ENCODE peak calls at places on chromosomes 5 and 9, in nine cellular contexts. One of them, this sample, is unnamed.

GRCh38 chr5:6812800-6813731 is 99.8 kb downstream of the TENT4A start:
- DNase-seq in H9: no peak
- DNase-seq in brain microvascular endothelial cell: no peak
- DNase-seq in thoracic aorta: peak
- DNase-seq in left ventricle myocardium inferior: no peak
- DNase-seq in ascending aorta: peak
- DNase-seq in CD4-positive, alpha-beta T cell: no peak
- DNase-seq in cardiac fibroblast: peak
- DNase-seq in upper lobe of right lung: no peak
- DNase-seq in this sample: no peak

GRCh38 chr5:133203317-133204305 is 151.8 kb downstream of the HSPA4 start:
- DNase-seq in H9: no peak
- DNase-seq in brain microvascular endothelial cell: no peak
- DNase-seq in thoracic aorta: no peak
- DNase-seq in left ventricle myocardium inferior: no peak
- DNase-seq in ascending aorta: no peak
- DNase-seq in CD4-positive, alpha-beta T cell: no peak
- DNase-seq in cardiac fibroblast: no peak
- DNase-seq in upper lobe of right lung: no peak
- DNase-seq in this sample: no peak

GRCh38 chr5:64229163-64229774 is 63.6 kb downstream of the RNF180 start:
- DNase-seq in H9: no peak
- DNase-seq in brain microvascular endothelial cell: peak
- DNase-seq in thoracic aorta: no peak
- DNase-seq in left ventricle myocardium inferior: no peak
- DNase-seq in ascending aorta: no peak
- DNase-seq in CD4-positive, alpha-beta T cell: no peak
- DNase-seq in cardiac fibroblast: peak
- DNase-seq in upper lobe of right lung: no peak
- DNase-seq in this sample: no peak

GRCh38 chr9:106420511-106420944 is 442.4 kb upstream of the ZNF462 start:
- DNase-seq in H9: no peak
- DNase-seq in brain microvascular endothelial cell: peak
- DNase-seq in thoracic aorta: no peak
- DNase-seq in left ventricle myocardium inferior: no peak
- DNase-seq in ascending aorta: no peak
- DNase-seq in CD4-positive, alpha-beta T cell: no peak
- DNase-seq in cardiac fibroblast: no peak
- DNase-seq in upper lobe of right lung: no peak
- DNase-seq in this sample: no peak

GRCh38 chr5:30325795-30326194 is 867.7 kb upstream of the CDH6 start:
- DNase-seq in H9: no peak
- DNase-seq in brain microvascular endothelial cell: no peak
- DNase-seq in thoracic aorta: no peak
- DNase-seq in left ventricle myocardium inferior: no peak
- DNase-seq in ascending aorta: no peak
- DNase-seq in CD4-positive, alpha-beta T cell: no peak
- DNase-seq in cardiac fibroblast: no peak
- DNase-seq in upper lobe of right lung: no peak
- DNase-seq in this sample: no peak

GRCh38 chr5:88702328-88702727 is 180.7 kb downstream of the MEF2C start:
- DNase-seq in H9: peak
- DNase-seq in brain microvascular endothelial cell: no peak
- DNase-seq in thoracic aorta: no peak
- DNase-seq in left ventricle myocardium inferior: no peak
- DNase-seq in ascending aorta: no peak
- DNase-seq in CD4-positive, alpha-beta T cell: no peak
- DNase-seq in cardiac fibroblast: no peak
- DNase-seq in upper lobe of right lung: no peak
- DNase-seq in this sample: no peak

GRCh38 chr5:141703133-141703561 is 21.1 kb upstream of the ARAP3 start:
- DNase-seq in H9: no peak
- DNase-seq in brain microvascular endothelial cell: no peak
- DNase-seq in thoracic aorta: no peak
- DNase-seq in left ventricle myocardium inferior: no peak
- DNase-seq in ascending aorta: no peak
- DNase-seq in CD4-positive, alpha-beta T cell: no peak
- DNase-seq in cardiac fibroblast: peak
- DNase-seq in upper lobe of right lung: no peak
- DNase-seq in this sample: no peak

GRCh38 chr5:162429161-162429560 is 361.6 kb downstream of the GABRG2 start:
- DNase-seq in H9: no peak
- DNase-seq in brain microvascular endothelial cell: no peak
- DNase-seq in thoracic aorta: no peak
- DNase-seq in left ventricle myocardium inferior: no peak
- DNase-seq in ascending aorta: no peak
- DNase-seq in CD4-positive, alpha-beta T cell: no peak
- DNase-seq in cardiac fibroblast: no peak
- DNase-seq in upper lobe of right lung: no peak
- DNase-seq in this sample: no peak

GRCh38 chr5:40619406-40619805 is 60.3 kb upstream of the PTGER4 start:
- DNase-seq in H9: no peak
- DNase-seq in brain microvascular endothelial cell: peak
- DNase-seq in thoracic aorta: no peak
- DNase-seq in left ventricle myocardium inferior: no peak
- DNase-seq in ascending aorta: no peak
- DNase-seq in CD4-positive, alpha-beta T cell: no peak
- DNase-seq in cardiac fibroblast: no peak
- DNase-seq in upper lobe of right lung: no peak
- DNase-seq in this sample: no peak

GRCh38 chr5:76365558-76365957 is 37.5 kb upstream of the IQGAP2 start:
- DNase-seq in H9: no peak
- DNase-seq in brain microvascular endothelial cell: no peak
- DNase-seq in thoracic aorta: no peak
- DNase-seq in left ventricle myocardium inferior: no peak
- DNase-seq in ascending aorta: no peak
- DNase-seq in CD4-positive, alpha-beta T cell: no peak
- DNase-seq in cardiac fibroblast: no peak
- DNase-seq in upper lobe of right lung: no peak
- DNase-seq in this sample: no peak

GRCh38 chr5:146748533-146748932 is 130.0 kb downstream of the PPP2R2B start:
- DNase-seq in H9: no peak
- DNase-seq in brain microvascular endothelial cell: no peak
- DNase-seq in thoracic aorta: no peak
- DNase-seq in left ventricle myocardium inferior: no peak
- DNase-seq in ascending aorta: no peak
- DNase-seq in CD4-positive, alpha-beta T cell: no peak
- DNase-seq in cardiac fibroblast: no peak
- DNase-seq in upper lobe of right lung: no peak
- DNase-seq in this sample: no peak

GRCh38 chr5:92991681-92992472 is 589.1 kb downstream of the NR2F1-AS1 start:
- DNase-seq in H9: no peak
- DNase-seq in brain microvascular endothelial cell: peak
- DNase-seq in thoracic aorta: no peak
- DNase-seq in left ventricle myocardium inferior: no peak
- DNase-seq in ascending aorta: no peak
- DNase-seq in CD4-positive, alpha-beta T cell: no peak
- DNase-seq in cardiac fibroblast: peak
- DNase-seq in upper lobe of right lung: no peak
- DNase-seq in this sample: no peak

GRCh38 chr9:117074782-117075510 is 339.9 kb downstream of the ASTN2 start:
- DNase-seq in H9: no peak
- DNase-seq in brain microvascular endothelial cell: no peak
- DNase-seq in thoracic aorta: no peak
- DNase-seq in left ventricle myocardium inferior: no peak
- DNase-seq in ascending aorta: no peak
- DNase-seq in CD4-positive, alpha-beta T cell: no peak
- DNase-seq in cardiac fibroblast: no peak
- DNase-seq in upper lobe of right lung: no peak
- DNase-seq in this sample: no peak

GRCh38 chr9:117075636-117076035 is 339.2 kb downstream of the ASTN2 start:
- DNase-seq in H9: no peak
- DNase-seq in brain microvascular endothelial cell: no peak
- DNase-seq in thoracic aorta: no peak
- DNase-seq in left ventricle myocardium inferior: no peak
- DNase-seq in ascending aorta: no peak
- DNase-seq in CD4-positive, alpha-beta T cell: no peak
- DNase-seq in cardiac fibroblast: no peak
- DNase-seq in upper lobe of right lung: no peak
- DNase-seq in this sample: no peak

GRCh38 chr9:117074337-117074662 is 340.6 kb downstream of the ASTN2 start:
- DNase-seq in H9: no peak
- DNase-seq in brain microvascular endothelial cell: no peak
- DNase-seq in thoracic aorta: no peak
- DNase-seq in left ventricle myocardium inferior: no peak
- DNase-seq in ascending aorta: no peak
- DNase-seq in CD4-positive, alpha-beta T cell: no peak
- DNase-seq in cardiac fibroblast: no peak
- DNase-seq in upper lobe of right lung: no peak
- DNase-seq in this sample: no peak

GRCh38 chr9:117073071-117073470 is 341.8 kb downstream of the ASTN2 start:
- DNase-seq in H9: peak
- DNase-seq in brain microvascular endothelial cell: no peak
- DNase-seq in thoracic aorta: no peak
- DNase-seq in left ventricle myocardium inferior: no peak
- DNase-seq in ascending aorta: no peak
- DNase-seq in CD4-positive, alpha-beta T cell: no peak
- DNase-seq in cardiac fibroblast: no peak
- DNase-seq in upper lobe of right lung: no peak
- DNase-seq in this sample: no peak

DNA sequence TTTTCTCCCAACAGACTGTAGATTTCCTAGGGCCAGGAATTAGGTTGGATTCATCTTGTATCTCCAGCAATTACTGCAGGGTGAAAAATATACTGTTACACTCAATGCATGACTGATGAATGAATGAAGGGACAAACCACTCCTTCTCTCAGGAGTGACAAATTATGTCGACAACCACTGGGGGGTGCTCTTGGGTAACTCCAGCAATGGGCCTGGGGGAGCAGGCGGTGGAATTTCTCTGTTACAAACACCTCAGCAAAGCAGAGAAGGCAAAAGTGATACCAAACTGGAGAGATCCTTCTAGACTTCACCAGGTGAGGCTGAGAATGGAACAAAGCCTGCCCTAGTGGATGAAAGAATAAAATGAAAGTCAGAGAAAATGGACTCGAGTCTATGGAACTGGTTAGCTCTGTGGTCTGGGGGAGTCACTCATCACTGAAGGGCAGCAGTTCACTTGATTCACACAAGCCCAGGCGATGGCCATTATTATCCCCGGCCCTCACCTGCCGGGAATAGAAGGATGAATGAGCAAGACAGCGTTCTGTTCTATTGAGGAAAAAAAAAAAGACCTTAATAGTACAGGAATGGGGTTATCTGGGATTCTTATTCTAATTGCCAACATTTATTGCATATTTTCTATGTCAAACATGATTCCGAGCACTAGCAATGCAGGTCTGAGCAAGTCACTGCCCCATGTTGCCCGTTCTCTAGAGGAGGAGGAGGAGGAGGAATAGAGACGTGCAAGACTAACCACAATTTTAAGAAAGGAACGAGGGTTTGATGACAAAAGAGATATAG is 341.1 kb downstream of the ASTN2 start:
- DNase-seq in H9: peak
- DNase-seq in brain microvascular endothelial cell: peak
- DNase-seq in thoracic aorta: no peak
- DNase-seq in left ventricle myocardium inferior: no peak
- DNase-seq in ascending aorta: no peak
- DNase-seq in CD4-positive, alpha-beta T cell: no peak
- DNase-seq in cardiac fibroblast: peak
- DNase-seq in upper lobe of right lung: no peak
- DNase-seq in this sample: peak
- TF ChIP-seq CTCF in H9: peak
- TF ChIP-seq CTCF in brain microvascular endothelial cell: peak
- TF ChIP-seq CTCF in thoracic aorta: no peak
- TF ChIP-seq CTCF in left ventricle myocardium inferior: peak
- TF ChIP-seq CTCF in ascending aorta: no peak
- TF ChIP-seq CTCF in CD4-positive, alpha-beta T cell: no peak
- TF ChIP-seq CTCF in cardiac fibroblast: peak
- TF ChIP-seq CTCF in upper lobe of right lung: peak
- TF ChIP-seq CTCF in this sample: peak

DNA sequence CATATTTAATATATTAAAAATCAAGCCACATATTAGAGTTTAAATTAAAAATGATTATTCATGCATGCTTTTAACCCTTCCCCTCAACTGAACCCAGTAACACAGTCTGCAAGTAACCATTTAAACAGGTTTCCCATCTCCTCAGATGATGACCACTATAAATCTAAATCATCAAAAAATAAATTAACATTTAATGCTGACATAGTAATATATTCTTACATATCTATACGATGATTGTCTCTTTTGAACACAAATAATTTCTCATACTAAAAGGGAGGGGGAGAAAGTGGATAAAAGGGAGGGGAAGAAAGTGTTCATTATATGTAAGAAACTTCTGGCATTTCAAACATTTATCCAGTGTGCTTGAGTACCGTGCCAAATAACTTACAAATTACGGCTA is 701.6 kb downstream of the MTRR start:
- DNase-seq in H9: no peak
- DNase-seq in brain microvascular endothelial cell: no peak
- DNase-seq in thoracic aorta: no peak
- DNase-seq in left ventricle myocardium inferior: no peak
- DNase-seq in ascending aorta: no peak
- DNase-seq in CD4-positive, alpha-beta T cell: no peak
- DNase-seq in cardiac fibroblast: no peak
- DNase-seq in upper lobe of right lung: no peak
- DNase-seq in this sample: no peak
- TF ChIP-seq CTCF in H9: no peak
- TF ChIP-seq CTCF in brain microvascular endothelial cell: no peak
- TF ChIP-seq CTCF in thoracic aorta: no peak
- TF ChIP-seq CTCF in left ventricle myocardium inferior: no peak
- TF ChIP-seq CTCF in ascending aorta: no peak
- TF ChIP-seq CTCF in CD4-positive, alpha-beta T cell: no peak
- TF ChIP-seq CTCF in cardiac fibroblast: no peak
- TF ChIP-seq CTCF in upper lobe of right lung: no peak
- TF ChIP-seq CTCF in this sample: no peak

GRCh38 chr9:129351058-129351641 is 173.1 kb upstream of the IER5L start:
- DNase-seq in H9: peak
- DNase-seq in brain microvascular endothelial cell: no peak
- DNase-seq in thoracic aorta: no peak
- DNase-seq in left ventricle myocardium inferior: no peak
- DNase-seq in ascending aorta: no peak
- DNase-seq in CD4-positive, alpha-beta T cell: no peak
- DNase-seq in cardiac fibroblast: no peak
- DNase-seq in upper lobe of right lung: no peak
- DNase-seq in this sample: peak
- TF ChIP-seq CTCF in H9: no peak
- TF ChIP-seq CTCF in brain microvascular endothelial cell: no peak
- TF ChIP-seq CTCF in thoracic aorta: no peak
- TF ChIP-seq CTCF in left ventricle myocardium inferior: no peak
- TF ChIP-seq CTCF in ascending aorta: no peak
- TF ChIP-seq CTCF in CD4-positive, alpha-beta T cell: no peak
- TF ChIP-seq CTCF in cardiac fibroblast: no peak
- TF ChIP-seq CTCF in upper lobe of right lung: no peak
- TF ChIP-seq CTCF in this sample: no peak

DNA sequence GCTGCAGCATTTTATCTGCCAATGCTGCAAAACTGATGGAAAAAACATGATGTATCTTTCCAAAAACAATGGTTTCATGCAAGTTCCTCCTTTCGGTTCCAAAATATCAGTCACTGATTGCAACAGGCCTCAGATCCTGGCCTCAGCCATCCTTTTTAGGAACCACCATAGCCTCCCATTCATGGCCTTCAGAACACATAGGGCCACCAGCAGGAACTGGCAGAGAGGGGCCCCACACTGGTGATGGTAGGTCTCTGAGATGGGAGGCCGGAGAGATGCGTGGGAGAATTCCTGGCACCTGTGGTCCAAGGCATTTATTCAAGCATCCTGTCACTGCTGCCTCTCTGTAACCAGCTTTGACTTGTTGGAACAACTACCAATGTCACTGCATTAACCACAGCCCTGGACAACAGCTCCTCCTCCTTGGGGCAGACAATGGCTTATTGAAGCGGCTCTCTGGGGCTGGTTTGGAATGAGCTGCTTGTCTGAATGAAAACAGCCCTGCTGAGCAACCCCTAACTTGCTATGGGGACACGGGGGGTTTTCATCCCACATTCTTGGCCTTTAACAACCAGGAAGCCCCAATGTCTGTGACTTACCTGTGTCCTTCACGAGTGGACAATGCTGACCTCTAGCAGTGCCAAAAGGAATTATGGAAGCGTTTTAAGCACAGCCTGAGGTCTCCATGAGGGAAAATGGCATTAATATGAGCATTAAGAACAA is 108.1 kb downstream of the LHFPL2 start:
- DNase-seq in H9: no peak
- DNase-seq in brain microvascular endothelial cell: no peak
- DNase-seq in thoracic aorta: no peak
- DNase-seq in left ventricle myocardium inferior: no peak
- DNase-seq in ascending aorta: peak
- DNase-seq in CD4-positive, alpha-beta T cell: no peak
- DNase-seq in cardiac fibroblast: no peak
- DNase-seq in upper lobe of right lung: no peak
- DNase-seq in this sample: peak
- TF ChIP-seq CTCF in H9: no peak
- TF ChIP-seq CTCF in brain microvascular endothelial cell: peak
- TF ChIP-seq CTCF in thoracic aorta: no peak
- TF ChIP-seq CTCF in left ventricle myocardium inferior: no peak
- TF ChIP-seq CTCF in ascending aorta: no peak
- TF ChIP-seq CTCF in CD4-positive, alpha-beta T cell: no peak
- TF ChIP-seq CTCF in cardiac fibroblast: no peak
- TF ChIP-seq CTCF in upper lobe of right lung: no peak
- TF ChIP-seq CTCF in this sample: no peak

This sample was measured in neural crest cell.